ENCODE peak calls at places on chromosomes 1 and 21, in seven cellular contexts. One of them, this sample, is unnamed.

GRCh38 chr1:188228623-188229022 is 1399.9 kb downstream of the PLA2G4A start:
- DNase-seq in CD8-positive, alpha-beta T cell: no peak
- DNase-seq in spleen: no peak
- DNase-seq in neural progenitor cell: no peak
- DNase-seq in IMR-90: peak
- DNase-seq in breast epithelium: no peak
- DNase-seq in endodermal cell: no peak
- DNase-seq in this sample: no peak

GRCh38 chr1:205481279-205481617 is 23.2 kb upstream of the CDK18 start:
- DNase-seq in spleen: no peak
- DNase-seq in IMR-90: no peak
- DNase-seq in CD8-positive, alpha-beta T cell: no peak
- DNase-seq in neural progenitor cell: no peak
- DNase-seq in breast epithelium: no peak
- DNase-seq in endodermal cell: peak
- DNase-seq in this sample: no peak

GRCh38 chr1:75632350-75632949 is 21.5 kb upstream of the SLC44A5 start:
- DNase-seq in endodermal cell: no peak
- DNase-seq in breast epithelium: no peak
- DNase-seq in spleen: no peak
- DNase-seq in CD8-positive, alpha-beta T cell: no peak
- DNase-seq in neural progenitor cell: peak
- DNase-seq in IMR-90: peak
- DNase-seq in this sample: peak

GRCh38 chr1:25343872-25344271 is 5.7 kb downstream of the TMEM50A start:
- DNase-seq in IMR-90: peak
- DNase-seq in neural progenitor cell: no peak
- DNase-seq in endodermal cell: no peak
- DNase-seq in breast epithelium: no peak
- DNase-seq in spleen: no peak
- DNase-seq in CD8-positive, alpha-beta T cell: no peak
- DNase-seq in this sample: peak

GRCh38 chr1:9093096-9093495 is 23.7 kb upstream of the SLC2A5 start:
- DNase-seq in IMR-90: no peak
- DNase-seq in breast epithelium: no peak
- DNase-seq in CD8-positive, alpha-beta T cell: no peak
- DNase-seq in neural progenitor cell: no peak
- DNase-seq in spleen: no peak
- DNase-seq in endodermal cell: no peak
- DNase-seq in this sample: no peak

GRCh38 chr21:25506887-25507286 is 100.4 kb downstream of the MRPL39 start:
- DNase-seq in spleen: no peak
- DNase-seq in breast epithelium: no peak
- DNase-seq in endodermal cell: no peak
- DNase-seq in IMR-90: peak
- DNase-seq in neural progenitor cell: no peak
- DNase-seq in CD8-positive, alpha-beta T cell: no peak
- DNase-seq in this sample: peak

GRCh38 chr1:235105051-235106043 is 23.3 kb downstream of the TOMM20 start:
- DNase-seq in breast epithelium: no peak
- DNase-seq in IMR-90: peak
- DNase-seq in neural progenitor cell: no peak
- DNase-seq in endodermal cell: peak
- DNase-seq in CD8-positive, alpha-beta T cell: no peak
- DNase-seq in spleen: no peak
- DNase-seq in this sample: peak

GRCh38 chr1:44084998-44085675 is 33.5 kb upstream of the KLF17 start:
- DNase-seq in CD8-positive, alpha-beta T cell: no peak
- DNase-seq in neural progenitor cell: no peak
- DNase-seq in endodermal cell: no peak
- DNase-seq in breast epithelium: no peak
- DNase-seq in IMR-90: peak
- DNase-seq in spleen: no peak
- DNase-seq in this sample: peak

GRCh38 chr1:87463917-87464565 is 135.4 kb downstream of the LMO4 start:
- DNase-seq in neural progenitor cell: peak
- DNase-seq in breast epithelium: no peak
- DNase-seq in CD8-positive, alpha-beta T cell: no peak
- DNase-seq in spleen: no peak
- DNase-seq in IMR-90: no peak
- DNase-seq in endodermal cell: no peak
- DNase-seq in this sample: no peak

GRCh38 chr1:22556391-22557104 is 6.7 kb upstream of the EPHA8 start:
- DNase-seq in spleen: no peak
- DNase-seq in CD8-positive, alpha-beta T cell: no peak
- DNase-seq in IMR-90: no peak
- DNase-seq in neural progenitor cell: peak
- DNase-seq in breast epithelium: no peak
- DNase-seq in endodermal cell: peak
- DNase-seq in this sample: no peak

GRCh38 chr1:230772457-230773395 is 25.5 kb downstream of the CAPN9 start:
- DNase-seq in IMR-90: peak
- DNase-seq in neural progenitor cell: peak
- DNase-seq in CD8-positive, alpha-beta T cell: no peak
- DNase-seq in spleen: no peak
- DNase-seq in breast epithelium: no peak
- DNase-seq in endodermal cell: peak
- DNase-seq in this sample: peak

GRCh38 chr1:168637350-168637991 is 61.1 kb downstream of the XCL1 start:
- DNase-seq in CD8-positive, alpha-beta T cell: no peak
- DNase-seq in neural progenitor cell: peak
- DNase-seq in spleen: no peak
- DNase-seq in endodermal cell: no peak
- DNase-seq in breast epithelium: no peak
- DNase-seq in IMR-90: peak
- DNase-seq in this sample: peak

GRCh38 chr1:169901119-169901518 is 7.4 kb upstream of the SCYL3 start:
- DNase-seq in neural progenitor cell: no peak
- DNase-seq in CD8-positive, alpha-beta T cell: no peak
- DNase-seq in breast epithelium: no peak
- DNase-seq in spleen: no peak
- DNase-seq in endodermal cell: no peak
- DNase-seq in IMR-90: no peak
- DNase-seq in this sample: no peak

GRCh38 chr21:46096997-46097825 is 701 bp upstream of the COL6A2 start:
- DNase-seq in CD8-positive, alpha-beta T cell: no peak
- DNase-seq in endodermal cell: peak
- DNase-seq in breast epithelium: peak
- DNase-seq in neural progenitor cell: no peak
- DNase-seq in spleen: peak
- DNase-seq in IMR-90: no peak
- DNase-seq in this sample: peak

GRCh38 chr1:52296345-52296744 is 69.7 kb downstream of the CC2D1B start:
- DNase-seq in IMR-90: peak
- DNase-seq in CD8-positive, alpha-beta T cell: no peak
- DNase-seq in spleen: no peak
- DNase-seq in endodermal cell: peak
- DNase-seq in breast epithelium: no peak
- DNase-seq in neural progenitor cell: peak
- DNase-seq in this sample: peak

GRCh38 chr1:116525440-116525839 is 45.4 kb downstream of the CD58 start:
- DNase-seq in neural progenitor cell: no peak
- DNase-seq in spleen: no peak
- DNase-seq in breast epithelium: no peak
- DNase-seq in CD8-positive, alpha-beta T cell: no peak
- DNase-seq in endodermal cell: no peak
- DNase-seq in IMR-90: no peak
- DNase-seq in this sample: no peak

GRCh38 chr1:71030021-71030420 is 17.6 kb downstream of the PTGER3 start:
- DNase-seq in spleen: no peak
- DNase-seq in breast epithelium: no peak
- DNase-seq in IMR-90: no peak
- DNase-seq in endodermal cell: no peak
- DNase-seq in CD8-positive, alpha-beta T cell: no peak
- DNase-seq in neural progenitor cell: no peak
- DNase-seq in this sample: no peak

GRCh38 chr1:12594966-12595838 is 22.8 kb downstream of the DHRS3 start:
- DNase-seq in breast epithelium: peak
- DNase-seq in neural progenitor cell: peak
- DNase-seq in endodermal cell: peak
- DNase-seq in CD8-positive, alpha-beta T cell: no peak
- DNase-seq in spleen: peak
- DNase-seq in IMR-90: peak
- DNase-seq in this sample: peak

GRCh38 chr1:163650624-163651023 is 328.9 kb downstream of the NUF2 start:
- DNase-seq in IMR-90: no peak
- DNase-seq in endodermal cell: no peak
- DNase-seq in breast epithelium: no peak
- DNase-seq in neural progenitor cell: no peak
- DNase-seq in spleen: no peak
- DNase-seq in CD8-positive, alpha-beta T cell: no peak
- DNase-seq in this sample: no peak

GRCh38 chr1:21894034-21894881 is 42.9 kb downstream of the HSPG2 start:
- DNase-seq in neural progenitor cell: no peak
- DNase-seq in endodermal cell: no peak
- DNase-seq in IMR-90: no peak
- DNase-seq in CD8-positive, alpha-beta T cell: no peak
- DNase-seq in spleen: peak
- DNase-seq in breast epithelium: no peak
- DNase-seq in this sample: no peak

GRCh38 chr1:37423810-37424209 is 50.6 kb upstream of the ZC3H12A start:
- DNase-seq in endodermal cell: no peak
- DNase-seq in spleen: peak
- DNase-seq in CD8-positive, alpha-beta T cell: no peak
- DNase-seq in breast epithelium: no peak
- DNase-seq in IMR-90: no peak
- DNase-seq in neural progenitor cell: no peak
- DNase-seq in this sample: no peak

GRCh38 chr1:51313961-51314777 is 16.2 kb downstream of the TTC39A start:
- DNase-seq in CD8-positive, alpha-beta T cell: no peak
- DNase-seq in IMR-90: peak
- DNase-seq in spleen: peak
- DNase-seq in endodermal cell: no peak
- DNase-seq in neural progenitor cell: no peak
- DNase-seq in breast epithelium: no peak
- DNase-seq in this sample: peak

GRCh38 chr1:223717695-223718363 is 5.5 kb downstream of the CAPN2 start:
- DNase-seq in neural progenitor cell: no peak
- DNase-seq in endodermal cell: peak
- DNase-seq in IMR-90: peak
- DNase-seq in spleen: no peak
- DNase-seq in breast epithelium: no peak
- DNase-seq in CD8-positive, alpha-beta T cell: no peak
- DNase-seq in this sample: no peak

GRCh38 chr1:223700942-223701637 is 11.2 kb upstream of the CAPN2 start:
- DNase-seq in endodermal cell: peak
- DNase-seq in spleen: no peak
- DNase-seq in IMR-90: peak
- DNase-seq in CD8-positive, alpha-beta T cell: no peak
- DNase-seq in breast epithelium: no peak
- DNase-seq in neural progenitor cell: no peak
- DNase-seq in this sample: peak

GRCh38 chr1:236514703-236515442 is 8.9 kb upstream of the LGALS8 start:
- DNase-seq in endodermal cell: no peak
- DNase-seq in breast epithelium: no peak
- DNase-seq in CD8-positive, alpha-beta T cell: no peak
- DNase-seq in IMR-90: no peak
- DNase-seq in spleen: no peak
- DNase-seq in neural progenitor cell: no peak
- DNase-seq in this sample: no peak

GRCh38 chr1:231240531-231240882 is 505 bp upstream of the GNPAT start:
- DNase-seq in CD8-positive, alpha-beta T cell: no peak
- DNase-seq in IMR-90: peak
- DNase-seq in breast epithelium: no peak
- DNase-seq in spleen: no peak
- DNase-seq in neural progenitor cell: peak
- DNase-seq in endodermal cell: no peak
- DNase-seq in this sample: no peak

GRCh38 chr1:110953031-110953430 is 10.7 kb downstream of the LRIF1 start:
- DNase-seq in breast epithelium: no peak
- DNase-seq in neural progenitor cell: no peak
- DNase-seq in IMR-90: no peak
- DNase-seq in CD8-positive, alpha-beta T cell: no peak
- DNase-seq in spleen: no peak
- DNase-seq in endodermal cell: no peak
- DNase-seq in this sample: no peak
- TF ChIP-seq CTCF in breast epithelium: no peak
- TF ChIP-seq CTCF in neural progenitor cell: no peak
- TF ChIP-seq CTCF in IMR-90: no peak
- TF ChIP-seq CTCF in CD8-positive, alpha-beta T cell: no peak
- TF ChIP-seq CTCF in spleen: no peak
- TF ChIP-seq CTCF in endodermal cell: no peak
- TF ChIP-seq CTCF in this sample: no peak

GRCh38 chr1:31714442-31715096 is 10.8 kb upstream of the COL16A1 start:
- DNase-seq in endodermal cell: peak
- DNase-seq in breast epithelium: no peak
- DNase-seq in neural progenitor cell: peak
- DNase-seq in CD8-positive, alpha-beta T cell: no peak
- DNase-seq in IMR-90: peak
- DNase-seq in spleen: peak
- DNase-seq in this sample: peak
- H3K4me3 ChIP-seq in endodermal cell: no peak
- H3K4me3 ChIP-seq in breast epithelium: peak
- H3K4me3 ChIP-seq in neural progenitor cell: peak
- H3K4me3 ChIP-seq in CD8-positive, alpha-beta T cell: peak
- H3K4me3 ChIP-seq in IMR-90: no peak
- H3K4me3 ChIP-seq in spleen: peak
- H3K4me3 ChIP-seq in this sample: peak

GRCh38 chr1:29912413-29912812 is 676.1 kb downstream of the PTPRU start:
- DNase-seq in IMR-90: peak
- DNase-seq in breast epithelium: no peak
- DNase-seq in CD8-positive, alpha-beta T cell: no peak
- DNase-seq in spleen: no peak
- DNase-seq in endodermal cell: no peak
- DNase-seq in neural progenitor cell: no peak
- DNase-seq in this sample: peak
- TF ChIP-seq CTCF in IMR-90: peak
- TF ChIP-seq CTCF in breast epithelium: no peak
- TF ChIP-seq CTCF in CD8-positive, alpha-beta T cell: no peak
- TF ChIP-seq CTCF in spleen: no peak
- TF ChIP-seq CTCF in endodermal cell: peak
- TF ChIP-seq CTCF in neural progenitor cell: no peak
- TF ChIP-seq CTCF in this sample: peak

GRCh38 chr1:61084560-61084991 is 2.2 kb downstream of the NFIA start:
- DNase-seq in spleen: no peak
- DNase-seq in IMR-90: no peak
- DNase-seq in CD8-positive, alpha-beta T cell: no peak
- DNase-seq in neural progenitor cell: no peak
- DNase-seq in breast epithelium: no peak
- DNase-seq in endodermal cell: no peak
- DNase-seq in this sample: peak

GRCh38 chr1:61083799-61084385 is 1.5 kb downstream of the NFIA start:
- DNase-seq in endodermal cell: no peak
- DNase-seq in spleen: no peak
- DNase-seq in IMR-90: no peak
- DNase-seq in neural progenitor cell: no peak
- DNase-seq in breast epithelium: no peak
- DNase-seq in CD8-positive, alpha-beta T cell: no peak
- DNase-seq in this sample: peak

GRCh38 chr1:61082336-61083013 is at the start of gene NFIA:
- DNase-seq in CD8-positive, alpha-beta T cell: no peak
- DNase-seq in IMR-90: peak
- DNase-seq in spleen: peak
- DNase-seq in endodermal cell: peak
- DNase-seq in breast epithelium: peak
- DNase-seq in neural progenitor cell: no peak
- DNase-seq in this sample: peak

GRCh38 chr1:61081637-61082335 is 575 bp upstream of the NFIA start:
- DNase-seq in neural progenitor cell: peak
- DNase-seq in breast epithelium: peak
- DNase-seq in endodermal cell: peak
- DNase-seq in spleen: peak
- DNase-seq in IMR-90: peak
- DNase-seq in CD8-positive, alpha-beta T cell: no peak
- DNase-seq in this sample: peak

GRCh38 chr1:61083014-61083798 is 845 bp downstream of the NFIA start:
- DNase-seq in CD8-positive, alpha-beta T cell: peak
- DNase-seq in breast epithelium: no peak
- DNase-seq in spleen: peak
- DNase-seq in endodermal cell: peak
- DNase-seq in IMR-90: no peak
- DNase-seq in neural progenitor cell: peak
- DNase-seq in this sample: no peak
- H3K4me3 ChIP-seq in CD8-positive, alpha-beta T cell: peak
- H3K4me3 ChIP-seq in breast epithelium: peak
- H3K4me3 ChIP-seq in spleen: peak
- H3K4me3 ChIP-seq in endodermal cell: peak
- H3K4me3 ChIP-seq in IMR-90: peak
- H3K4me3 ChIP-seq in neural progenitor cell: peak
- H3K4me3 ChIP-seq in this sample: peak